ENCODE peak calls at places on chromosome 9, in six cellular contexts. F is A673, E is PC-3, Q is fibroblast of lung, G is breast epithelium, U is cardiac muscle cell. L is an unnamed sample.

GRCh38 chr9:95750725-95751644 is 124.5 kb upstream of the ERCC6L2 start:
- DNase-seq in G (no peak), E (no peak), F (no peak), U (no peak), Q (no peak), L (no peak)

GRCh38 chr9:30348904-30349303 is 2035.5 kb upstream of the ACO1 start:
- DNase-seq in E (no peak), F (no peak), U (no peak), G (no peak), Q (no peak), L (no peak)

GRCh38 chr9:3794005-3794404 is 268.2 kb upstream of the RFX3 start:
- DNase-seq in U (peak; percentile 54), G (no peak), F (peak; percentile 64), Q (peak; percentile 10), E (peak; percentile 2), L (no peak)

GRCh38 chr9:5442400-5443011 is 4.8 kb upstream of the PLGRKT start:
- DNase-seq in Q (peak; percentile 70), U (peak; percentile 73), G (no peak), F (peak; percentile 61), E (peak; percentile 67), L (no peak)

GRCh38 chr9:97910273-97910844 is 11.9 kb downstream of the TRMO start:
- DNase-seq in F (no peak), Q (no peak), U (no peak), E (peak; percentile 25), G (no peak), L (no peak)

GRCh38 chr9:8365029-8365428 is 565.5 kb upstream of the DMAC1 start:
- DNase-seq in E (peak; percentile 1), Q (peak; percentile 79), G (no peak), U (peak; percentile 77), F (no peak), L (no peak)

GRCh38 chr9:92790542-92791527 is 26.2 kb upstream of the BICD2 start:
- DNase-seq in U (peak; percentile 84), G (peak; percentile 73), E (peak; percentile 86), Q (peak; percentile 80), F (peak; percentile 81), L (peak; percentile 26)

GRCh38 chr9:128091571-128091970 is 23.5 kb downstream of the SLC25A25 start:
- DNase-seq in U (no peak), E (no peak), F (no peak), G (no peak), Q (no peak), L (no peak)

GRCh38 chr9:115301581-115301980 is 183.6 kb upstream of the TNC start:
- DNase-seq in G (no peak), U (no peak), E (no peak), F (no peak), Q (no peak), L (no peak)

DNA sequence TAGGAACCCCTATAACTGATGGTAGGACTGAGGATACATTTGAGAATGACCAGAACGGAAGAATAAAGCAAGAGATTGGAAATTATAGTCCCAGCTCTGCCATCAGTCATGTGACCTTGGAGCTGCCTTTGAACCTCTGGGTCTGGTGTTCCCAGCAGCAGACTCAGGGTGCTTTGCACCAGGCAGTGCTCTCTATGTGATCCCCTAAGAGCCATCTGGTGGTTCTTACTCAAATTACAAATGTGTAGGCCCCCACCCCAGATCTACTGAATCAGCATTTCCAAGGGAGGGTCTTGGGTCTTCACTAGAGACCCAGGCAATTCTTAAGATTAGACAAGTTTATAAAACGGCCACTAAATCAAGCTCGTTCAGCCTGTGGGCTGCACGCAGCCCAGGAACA is 40.2 kb upstream of the PRDM12 start:
- DNase-seq in Q (no peak), F (no peak), G (no peak), U (no peak), E (no peak), L (no peak)
- TF ChIP-seq CTCF in Q (no peak), F (no peak), G (no peak), U (no peak), E (peak; percentile 9), L (no peak)

DNA sequence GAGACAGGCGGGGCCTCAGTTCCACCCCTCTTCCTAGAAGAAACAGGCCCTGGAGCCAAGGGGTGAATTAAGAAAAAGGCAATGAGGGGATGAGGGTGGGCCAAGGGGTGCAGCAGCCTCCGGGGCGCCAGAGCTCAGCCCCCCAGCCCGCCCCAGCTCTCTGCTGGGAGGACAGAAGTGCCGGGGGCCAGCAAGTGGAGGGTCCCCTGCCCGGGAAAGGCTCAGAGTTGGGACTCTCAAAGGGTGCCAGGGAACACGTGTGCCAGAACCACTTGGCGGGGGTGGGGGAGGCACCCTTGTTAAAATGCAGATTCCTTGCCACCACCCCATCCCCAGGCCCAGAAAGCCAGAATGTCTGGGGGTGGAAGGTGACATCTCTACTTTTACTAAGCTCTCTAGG is 67.6 kb upstream of the BARHL1 start:
- DNase-seq in G (no peak), E (no peak), Q (no peak), U (no peak), F (no peak), L (no peak)
- H3K27me3 ChIP-seq in G (peaks cover 38% of the 10 kb centered on the region), E (peaks cover 14% of the 10 kb centered on the region), Q (no peaks in the 10 kb centered on the region), U (no peaks in the 10 kb centered on the region), F (peaks cover 44% of the 10 kb centered on the region), L (peaks cover 85% of the 10 kb centered on the region)

DNA sequence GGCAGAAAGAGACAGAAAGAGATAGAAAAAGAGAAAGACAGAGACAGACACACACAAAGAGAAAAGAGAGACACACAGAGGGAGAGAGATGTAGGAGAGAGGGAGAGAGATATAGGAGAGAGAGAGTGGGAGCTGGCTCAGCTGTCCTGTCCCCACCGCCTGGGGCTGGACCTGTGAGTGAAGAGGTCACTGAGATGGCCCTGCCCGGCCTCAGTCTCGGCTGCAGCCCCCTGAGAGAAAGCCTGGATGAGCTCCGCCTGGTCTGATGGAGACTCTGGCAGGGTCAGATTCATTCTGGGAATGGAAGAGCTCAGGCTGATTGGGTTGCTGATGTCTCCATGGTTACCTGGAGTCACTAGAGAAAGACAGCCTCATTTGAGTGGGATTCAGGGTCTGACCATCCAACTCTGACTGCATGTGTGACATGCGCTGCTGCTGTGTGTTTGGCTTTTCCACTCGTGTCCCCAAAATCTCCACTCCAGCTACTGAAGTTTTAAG is 27.0 kb upstream of the SEMA4D start:
- DNase-seq in Q (no peak), U (no peak), E (no peak), G (no peak), F (no peak), L (no peak)
- H3K4me1 ChIP-seq in Q (no peaks in the 10 kb centered on the region), U (no peaks in the 10 kb centered on the region), E (peaks cover 30% of the 10 kb centered on the region), G (no peaks in the 10 kb centered on the region), F (no peaks in the 10 kb centered on the region), L (no peaks in the 10 kb centered on the region)

DNA sequence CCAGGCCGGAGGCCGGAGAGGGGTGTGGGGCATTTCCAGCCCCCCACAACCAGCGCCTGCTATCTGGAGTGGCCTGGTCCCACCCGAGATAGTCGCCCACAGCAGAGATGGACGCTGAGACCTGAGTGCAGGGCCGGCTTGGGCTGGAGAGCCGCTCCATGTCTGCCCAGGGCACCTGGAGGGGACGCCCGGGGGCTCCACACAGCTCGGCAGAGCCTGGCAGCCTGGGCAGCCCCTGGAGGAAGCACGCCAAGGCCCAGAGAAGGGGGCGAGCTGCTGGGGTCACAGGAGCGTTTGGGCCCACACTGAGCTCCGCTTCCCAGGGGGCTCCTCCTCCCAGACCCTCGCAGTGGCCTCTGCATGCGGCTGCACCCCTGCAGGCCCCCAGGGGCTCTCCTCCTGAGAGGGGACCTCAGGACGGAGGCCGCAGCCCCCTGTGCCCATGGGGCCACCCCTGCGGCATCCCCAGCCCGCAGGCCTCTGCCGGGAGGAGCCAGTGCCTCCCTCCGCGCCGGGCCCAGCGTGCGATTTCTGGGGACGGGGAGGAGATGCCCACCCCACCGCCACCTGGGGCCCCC is 42.2 kb upstream of the EGFL7 start:
- DNase-seq in G (no peak), Q (no peak), E (no peak), U (no peak), F (no peak), L (no peak)
- TF ChIP-seq CTCF in G (no peak), Q (no peak), E (no peak), U (no peak), F (no peak), L (no peak)

GRCh38 chr9:124498499-124499146 is 8.6 kb downstream of the NR5A1 start:
- DNase-seq in Q (no peak), G (no peak), U (no peak), E (no peak), F (no peak), L (no peak)

GRCh38 chr9:124496075-124496893 is 10.9 kb downstream of the NR5A1 start:
- DNase-seq in E (no peak), Q (no peak), G (no peak), F (no peak), U (no peak), L (no peak)

GRCh38 chr9:124499214-124499613 is 8.0 kb downstream of the NR5A1 start:
- DNase-seq in F (no peak), G (no peak), U (no peak), E (no peak), Q (no peak), L (no peak)

GRCh38 chr9:124498040-124498439 is 9.2 kb downstream of the NR5A1 start:
- DNase-seq in F (no peak), U (no peak), G (no peak), E (no peak), Q (no peak), L (no peak)

DNA sequence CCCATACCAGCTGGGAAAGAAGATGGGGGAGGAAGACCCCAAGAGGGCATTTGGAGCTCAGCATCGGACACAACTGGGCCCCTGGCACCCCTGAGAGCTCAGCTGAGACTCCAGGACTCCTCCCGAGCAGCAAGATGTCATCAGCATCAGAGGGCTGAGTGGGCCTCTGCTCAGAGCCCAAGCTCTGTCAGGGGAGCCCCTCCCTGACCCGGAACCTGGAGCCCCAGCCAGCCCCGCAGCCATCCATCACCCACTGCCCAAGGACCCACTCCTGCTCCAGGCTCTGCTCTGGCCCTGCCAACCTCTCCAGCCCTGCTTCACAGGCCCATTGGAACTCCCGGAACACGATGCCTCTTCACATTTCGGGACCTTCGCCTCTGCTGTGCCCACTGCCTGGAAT is 9.8 kb downstream of the NR5A1 start:
- DNase-seq in E (no peak), F (no peak), U (no peak), G (no peak), Q (no peak), L (no peak)
- H3K27me3 ChIP-seq in E (no peaks in the 10 kb centered on the region), F (peaks cover 16% of the 10 kb centered on the region), U (peaks cover 27% of the 10 kb centered on the region), G (peaks cover 21% of the 10 kb centered on the region), Q (peaks cover 22% of the 10 kb centered on the region), L (peaks cover 8% of the 10 kb centered on the region)

GRCh38 chr9:110095238-110095637 is 112.7 kb downstream of the C9orf152 start:
- DNase-seq in F (no peak), E (no peak), Q (peak; percentile 85), U (peak; percentile 80), G (no peak), L (no peak)

GRCh38 chr9:110095776-110096175 is 112.2 kb downstream of the C9orf152 start:
- DNase-seq in G (no peak), F (no peak), E (no peak), Q (peak; percentile 84), U (peak; percentile 78), L (no peak)

GRCh38 chr9:110101531-110102161 is 106.3 kb downstream of the C9orf152 start:
- DNase-seq in U (peak; percentile 15), Q (peak; percentile 68), E (no peak), G (no peak), F (no peak), L (no peak)

GRCh38 chr9:110103257-110103656 is 104.7 kb downstream of the C9orf152 start:
- DNase-seq in G (no peak), E (no peak), U (no peak), F (no peak), Q (no peak), L (no peak)

DNA sequence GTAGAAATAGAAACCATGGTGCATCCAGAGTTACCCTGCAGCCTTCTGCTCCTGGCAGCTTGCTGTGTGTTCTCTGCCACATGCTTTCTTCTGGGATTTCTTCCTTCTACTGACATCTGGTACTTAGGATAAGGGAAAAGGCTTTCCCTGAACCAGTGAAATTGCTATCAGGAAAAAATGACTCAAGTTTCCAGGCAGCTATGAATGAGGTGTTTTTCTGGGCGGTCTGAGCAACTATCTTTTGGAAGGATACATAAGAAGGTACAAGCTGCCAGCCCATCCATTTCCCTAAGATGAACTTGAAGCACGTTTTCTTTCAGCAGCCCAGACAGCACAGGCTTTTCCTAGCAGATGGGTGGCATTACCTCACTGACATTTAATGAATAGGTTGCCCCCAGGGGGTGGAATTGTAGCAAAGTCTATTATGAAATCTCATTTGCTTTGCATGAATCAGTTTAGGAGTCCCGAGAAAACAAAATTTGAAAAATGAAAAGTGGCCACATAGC is 108.7 kb downstream of the C9orf152 start:
- DNase-seq in Q (peak; percentile 76), E (peak; percentile 31), G (no peak), U (peak; percentile 82), F (peak; percentile 64), L (no peak)
- H3K4me1 ChIP-seq in Q (peaks cover 49% of the 10 kb centered on the region), E (peaks cover 5% of the 10 kb centered on the region), G (no peaks in the 10 kb centered on the region), U (peaks cover 19% of the 10 kb centered on the region), F (peaks cover 8% of the 10 kb centered on the region), L (peaks cover 47% of the 10 kb centered on the region)

L was measured in esophagus muscularis mucosa.